ENCODE peak calls at places on chromosomes 2 and 18, in seven cellular contexts. One of them, this sample, is unnamed.

GRCh38 chr2:121648206-121648605 is 1.1 kb downstream of the CLASP1 start:
- DNase-seq in Panc1: no peak
- DNase-seq in HCT116: no peak
- DNase-seq in left ventricle myocardium superior: no peak
- DNase-seq in putamen: no peak
- DNase-seq in astrocyte: peak; percentile 38
- DNase-seq in lung: no peak
- DNase-seq in this sample: no peak

GRCh38 chr2:70830333-70830732 is 5.3 kb downstream of the CD207 start:
- DNase-seq in putamen: no peak
- DNase-seq in astrocyte: no peak
- DNase-seq in lung: no peak
- DNase-seq in HCT116: no peak
- DNase-seq in left ventricle myocardium superior: peak; percentile 59
- DNase-seq in Panc1: no peak
- DNase-seq in this sample: no peak

GRCh38 chr2:61671561-61672315 is 133.6 kb upstream of the XPO1 start:
- DNase-seq in astrocyte: no peak
- DNase-seq in lung: no peak
- DNase-seq in left ventricle myocardium superior: no peak
- DNase-seq in Panc1: no peak
- DNase-seq in HCT116: no peak
- DNase-seq in putamen: peak; percentile 81
- DNase-seq in this sample: no peak

GRCh38 chr2:141501743-141502142 is 629.1 kb downstream of the LRP1B start:
- DNase-seq in Panc1: no peak
- DNase-seq in putamen: no peak
- DNase-seq in lung: no peak
- DNase-seq in HCT116: no peak
- DNase-seq in astrocyte: no peak
- DNase-seq in left ventricle myocardium superior: no peak
- DNase-seq in this sample: no peak

GRCh38 chr2:11716689-11717321 is 29.6 kb upstream of the LPIN1 start:
- DNase-seq in lung: no peak
- DNase-seq in left ventricle myocardium superior: no peak
- DNase-seq in putamen: no peak
- DNase-seq in astrocyte: no peak
- DNase-seq in HCT116: no peak
- DNase-seq in Panc1: no peak
- DNase-seq in this sample: no peak

GRCh38 chr2:240891492-240892340 is 4.2 kb downstream of the MAB21L4 start:
- DNase-seq in left ventricle myocardium superior: no peak
- DNase-seq in lung: no peak
- DNase-seq in Panc1: no peak
- DNase-seq in putamen: no peak
- DNase-seq in astrocyte: no peak
- DNase-seq in HCT116: no peak
- DNase-seq in this sample: no peak

GRCh38 chr2:25955036-25955435 is 27.3 kb downstream of the KIF3C start:
- DNase-seq in putamen: no peak
- DNase-seq in astrocyte: no peak
- DNase-seq in left ventricle myocardium superior: no peak
- DNase-seq in Panc1: no peak
- DNase-seq in HCT116: no peak
- DNase-seq in lung: no peak
- DNase-seq in this sample: no peak

GRCh38 chr2:45253151-45253550 is 243.9 kb upstream of the SIX2 start:
- DNase-seq in Panc1: no peak
- DNase-seq in HCT116: no peak
- DNase-seq in left ventricle myocardium superior: no peak
- DNase-seq in lung: no peak
- DNase-seq in astrocyte: no peak
- DNase-seq in putamen: no peak
- DNase-seq in this sample: no peak

GRCh38 chr2:229163893-229164292 is 107.2 kb downstream of the PID1 start:
- DNase-seq in putamen: no peak
- DNase-seq in left ventricle myocardium superior: no peak
- DNase-seq in HCT116: no peak
- DNase-seq in astrocyte: no peak
- DNase-seq in lung: no peak
- DNase-seq in Panc1: no peak
- DNase-seq in this sample: no peak

GRCh38 chr2:161988589-161988988 is 85.4 kb downstream of the DPP4 start:
- DNase-seq in lung: no peak
- DNase-seq in left ventricle myocardium superior: no peak
- DNase-seq in HCT116: no peak
- DNase-seq in astrocyte: peak; percentile 21
- DNase-seq in Panc1: no peak
- DNase-seq in putamen: no peak
- DNase-seq in this sample: no peak

GRCh38 chr2:226758886-226759660 is 40.5 kb downstream of the IRS1 start:
- DNase-seq in putamen: no peak
- DNase-seq in HCT116: peak; percentile 48
- DNase-seq in Panc1: no peak
- DNase-seq in lung: no peak
- DNase-seq in astrocyte: peak; percentile 66
- DNase-seq in left ventricle myocardium superior: no peak
- DNase-seq in this sample: no peak

GRCh38 chr2:181074457-181074856 is 94.1 kb downstream of the UBE2E3 start:
- DNase-seq in lung: no peak
- DNase-seq in left ventricle myocardium superior: no peak
- DNase-seq in astrocyte: peak; percentile 26
- DNase-seq in putamen: no peak
- DNase-seq in HCT116: no peak
- DNase-seq in Panc1: no peak
- DNase-seq in this sample: no peak

GRCh38 chr2:175464311-175464670 is 282.8 kb upstream of the ATP5MC3 start:
- DNase-seq in HCT116: no peak
- DNase-seq in lung: no peak
- DNase-seq in left ventricle myocardium superior: no peak
- DNase-seq in putamen: no peak
- DNase-seq in Panc1: no peak
- DNase-seq in astrocyte: no peak
- DNase-seq in this sample: no peak

GRCh38 chr2:227697013-227697412 is 20.8 kb downstream of the SLC19A3 start:
- DNase-seq in lung: no peak
- DNase-seq in putamen: peak; percentile 3
- DNase-seq in HCT116: no peak
- DNase-seq in left ventricle myocardium superior: no peak
- DNase-seq in Panc1: no peak
- DNase-seq in astrocyte: no peak
- DNase-seq in this sample: no peak

GRCh38 chr18:2281523-2282199 is 289.6 kb downstream of the METTL4 start:
- DNase-seq in putamen: no peak
- DNase-seq in HCT116: no peak
- DNase-seq in Panc1: no peak
- DNase-seq in left ventricle myocardium superior: no peak
- DNase-seq in lung: no peak
- DNase-seq in astrocyte: no peak
- DNase-seq in this sample: no peak

GRCh38 chr2:119736021-119736420 is 23.7 kb upstream of the PTPN4 start:
- DNase-seq in HCT116: no peak
- DNase-seq in left ventricle myocardium superior: no peak
- DNase-seq in lung: no peak
- DNase-seq in Panc1: no peak
- DNase-seq in astrocyte: no peak
- DNase-seq in putamen: no peak
- DNase-seq in this sample: no peak

GRCh38 chr18:74040459-74041332 is 106.9 kb downstream of the FBXO15 start:
- DNase-seq in lung: peak; percentile 55
- DNase-seq in putamen: no peak
- DNase-seq in astrocyte: no peak
- DNase-seq in HCT116: peak; percentile 4
- DNase-seq in left ventricle myocardium superior: peak; percentile 39
- DNase-seq in Panc1: no peak
- DNase-seq in this sample: peak; percentile 49

GRCh38 chr18:23207994-23208393 is 72.7 kb downstream of the CABLES1 start:
- DNase-seq in putamen: peak; percentile 70
- DNase-seq in lung: no peak
- DNase-seq in astrocyte: no peak
- DNase-seq in HCT116: no peak
- DNase-seq in left ventricle myocardium superior: no peak
- DNase-seq in Panc1: no peak
- DNase-seq in this sample: no peak

GRCh38 chr2:239311132-239312040 is 89.4 kb downstream of the HDAC4 start:
- DNase-seq in HCT116: no peak
- DNase-seq in putamen: no peak
- DNase-seq in astrocyte: no peak
- DNase-seq in Panc1: no peak
- DNase-seq in left ventricle myocardium superior: peak; percentile 59
- DNase-seq in lung: peak; percentile 75
- DNase-seq in this sample: peak; percentile 88

GRCh38 chr2:112682101-112682500 is 36.4 kb downstream of the SLC20A1 start:
- DNase-seq in putamen: no peak
- DNase-seq in lung: no peak
- DNase-seq in HCT116: no peak
- DNase-seq in Panc1: no peak
- DNase-seq in astrocyte: no peak
- DNase-seq in left ventricle myocardium superior: no peak
- DNase-seq in this sample: no peak

GRCh38 chr2:105510761-105511669 is 112.2 kb upstream of the FHL2 start:
- DNase-seq in left ventricle myocardium superior: no peak
- DNase-seq in Panc1: no peak
- DNase-seq in putamen: no peak
- DNase-seq in astrocyte: peak; percentile 22
- DNase-seq in HCT116: peak; percentile 4
- DNase-seq in lung: no peak
- DNase-seq in this sample: no peak

GRCh38 chr2:214322662-214323061 is 88.2 kb upstream of the VWC2L start:
- DNase-seq in lung: no peak
- DNase-seq in Panc1: no peak
- DNase-seq in left ventricle myocardium superior: no peak
- DNase-seq in astrocyte: peak; percentile 10
- DNase-seq in putamen: no peak
- DNase-seq in HCT116: no peak
- DNase-seq in this sample: no peak

GRCh38 chr2:241153616-241154015 is 3.3 kb downstream of the PPP1R7 start:
- DNase-seq in left ventricle myocardium superior: no peak
- DNase-seq in astrocyte: peak; percentile 36
- DNase-seq in HCT116: no peak
- DNase-seq in Panc1: no peak
- DNase-seq in putamen: no peak
- DNase-seq in lung: no peak
- DNase-seq in this sample: no peak

GRCh38 chr18:48122376-48122775 is 191.9 kb upstream of the SMAD2 start:
- DNase-seq in lung: no peak
- DNase-seq in putamen: no peak
- DNase-seq in left ventricle myocardium superior: no peak
- DNase-seq in Panc1: no peak
- DNase-seq in astrocyte: no peak
- DNase-seq in HCT116: no peak
- DNase-seq in this sample: no peak

GRCh38 chr18:74082476-74083070 is 65.1 kb downstream of the FBXO15 start:
- DNase-seq in lung: no peak
- DNase-seq in HCT116: peak; percentile 24
- DNase-seq in Panc1: peak; percentile 20
- DNase-seq in putamen: peak; percentile 63
- DNase-seq in left ventricle myocardium superior: peak; percentile 54
- DNase-seq in astrocyte: peak; percentile 23
- DNase-seq in this sample: peak; percentile 89

GRCh38 chr2:8285081-8285480 is 396.8 kb upstream of the ID2 start:
- DNase-seq in Panc1: no peak
- DNase-seq in HCT116: peak; percentile 7
- DNase-seq in left ventricle myocardium superior: no peak
- DNase-seq in putamen: no peak
- DNase-seq in astrocyte: no peak
- DNase-seq in lung: no peak
- DNase-seq in this sample: no peak

GRCh38 chr2:174794851-174795374 is 30.6 kb upstream of the CHRNA1 start:
- DNase-seq in lung: no peak
- DNase-seq in left ventricle myocardium superior: no peak
- DNase-seq in HCT116: no peak
- DNase-seq in putamen: no peak
- DNase-seq in Panc1: no peak
- DNase-seq in astrocyte: peak; percentile 65
- DNase-seq in this sample: no peak

GRCh38 chr2:32697156-32697555 is 69.3 kb downstream of the TTC27 start:
- DNase-seq in Panc1: no peak
- DNase-seq in astrocyte: peak; percentile 93
- DNase-seq in lung: no peak
- DNase-seq in putamen: no peak
- DNase-seq in HCT116: no peak
- DNase-seq in left ventricle myocardium superior: no peak
- DNase-seq in this sample: no peak

GRCh38 chr18:48330016-48330991 is 78.9 kb downstream of the ZBTB7C start:
- DNase-seq in HCT116: peak; percentile 47
- DNase-seq in astrocyte: peak; percentile 91
- DNase-seq in left ventricle myocardium superior: no peak
- DNase-seq in lung: no peak
- DNase-seq in Panc1: no peak
- DNase-seq in putamen: no peak
- DNase-seq in this sample: peak; percentile 84

GRCh38 chr18:63161032-63161727 is 158.4 kb downstream of the BCL2 start:
- DNase-seq in putamen: no peak
- DNase-seq in left ventricle myocardium superior: no peak
- DNase-seq in HCT116: no peak
- DNase-seq in lung: no peak
- DNase-seq in astrocyte: no peak
- DNase-seq in Panc1: no peak
- DNase-seq in this sample: no peak

GRCh38 chr2:232483923-232484627 is 3.6 kb downstream of the ECEL1 start:
- DNase-seq in astrocyte: no peak
- DNase-seq in putamen: no peak
- DNase-seq in Panc1: no peak
- DNase-seq in lung: no peak
- DNase-seq in HCT116: no peak
- DNase-seq in left ventricle myocardium superior: no peak
- DNase-seq in this sample: no peak

This sample was measured in SHP77.